ENCODE peak calls at places on chromosome 12, in six cellular contexts. F is glutamatergic neuron, U is D341Med, V is activated gamma-delta T cell treated with Interleukin-2 at 50 U/mL for 16 hours, I is NCI-H748 treated with DMSO at 0.1 percent for 48 hours, J is AG20443. S is an unnamed sample.
A peak's percentile ranks its signal among the peaks of the same experiment; 100 is the strongest.

GRCh38 chr12:52605542-52605941 is 4.3 kb upstream of the KRT72 start:
- DNase-seq in I (no peak), J (no peak), F (no peak), U (no peak), V (no peak), S (no peak)

GRCh38 chr12:8819676-8819980 is 2.8 kb upstream of the A2ML1 start:
- DNase-seq in I (no peak), V (no peak), J (no peak), U (no peak), F (no peak), S (no peak)

GRCh38 chr12:52217223-52217622 is 15.8 kb upstream of the KRT7 start:
- DNase-seq in J (no peak), F (no peak), U (no peak), V (no peak), I (no peak), S (no peak)

GRCh38 chr12:8609061-8609570 is 3.5 kb downstream of the AICDA start:
- DNase-seq in F (peak; percentile 31), V (no peak), I (peak; percentile 1), U (peak; percentile 53), J (peak; percentile 70), S (no peak)

GRCh38 chr12:108589840-108590229 is 8.0 kb downstream of the TMEM119 start:
- DNase-seq in I (no peak), U (no peak), V (no peak), F (no peak), J (no peak), S (no peak)

GRCh38 chr12:2653461-2653965 is 141.3 kb upstream of the FKBP4 start:
- DNase-seq in F (no peak), J (no peak), U (no peak), V (no peak), I (no peak), S (no peak)

GRCh38 chr12:120156315-120157259 is 37.9 kb downstream of the GCN1 start:
- DNase-seq in F (no peak), J (no peak), U (no peak), I (no peak), V (no peak), S (no peak)

GRCh38 chr12:30985814-30986452 is 59.4 kb downstream of the TSPAN11 start:
- DNase-seq in F (peak; percentile 74), I (no peak), J (peak; percentile 89), V (no peak), U (peak; percentile 84), S (no peak)

GRCh38 chr12:115224031-115224430 is 540.1 kb upstream of the TBX3 start:
- DNase-seq in F (no peak), V (no peak), J (no peak), I (no peak), U (no peak), S (no peak)

GRCh38 chr12:54039417-54040147 is 6.7 kb downstream of the HOXC5 start:
- DNase-seq in U (no peak), V (no peak), J (peak; percentile 46), F (no peak), I (no peak), S (no peak)

GRCh38 chr12:6538420-6539275 is 4.3 kb downstream of the GAPDH start:
- DNase-seq in U (no peak), V (no peak), F (no peak), I (no peak), J (no peak), S (no peak)

GRCh38 chr12:38906482-38907170 is 1.2 kb upstream of the CPNE8 start:
- DNase-seq in I (peak; percentile 33), U (peak; percentile 92), F (peak; percentile 93), J (peak; percentile 93), V (peak; percentile 54), S (peak; percentile 25)

GRCh38 chr12:98294426-98294825 is 221.0 kb upstream of the TMPO start:
- DNase-seq in V (no peak), I (no peak), J (no peak), F (no peak), U (no peak), S (no peak)

GRCh38 chr12:52833922-52834726 is at the start of gene KRT79:
- DNase-seq in U (no peak), J (no peak), F (no peak), V (no peak), I (no peak), S (no peak)

GRCh38 chr12:104680070-104680469 is 223.3 kb downstream of the CHST11 start:
- DNase-seq in V (no peak), U (peak; percentile 64), J (no peak), F (no peak), I (peak; percentile 38), S (no peak)

GRCh38 chr12:3520168-3520567 is 29.2 kb downstream of the PRMT8 start:
- DNase-seq in I (peak; percentile 16), F (no peak), U (no peak), J (no peak), V (no peak), S (no peak)